ENCODE peak calls at places on chromosomes 1 and 21, in ten cellular contexts. V is suprapubic skin; P is nucleus accumbens; K is IMR-90; W is LoVo; H is dorsolateral prefrontal cortex; A is effector CD4-positive, alpha-beta T cell; R is activated B cell treated with CpG ODN at 0.5 μM for 24 hours; X is nephron progenitor cell; J is C1 segment of cervical spinal cord. I is an unnamed sample.

GRCh38 chr1:23100074-23100748 is 68.4 kb downstream of the LUZP1 start:
- DNase-seq in J (no peak), V (peak; percentile 81), W (no peak), K (peak; percentile 96), H (no peak), X (no peak), R (no peak), A (peak; percentile 27), P (no peak), I (no peak)

GRCh38 chr1:214524824-214525223 is 26.6 kb downstream of the PTPN14 start:
- DNase-seq in H (no peak), K (no peak), X (no peak), P (no peak), R (no peak), A (no peak), W (no peak), J (no peak), V (no peak), I (no peak)

GRCh38 chr1:14668448-14669029 is 70.1 kb downstream of the KAZN start:
- DNase-seq in K (no peak), J (no peak), A (no peak), X (no peak), P (no peak), H (no peak), V (no peak), W (no peak), R (no peak), I (no peak)

GRCh38 chr1:222914861-222915632 is 100.2 kb downstream of the DISP1 start:
- DNase-seq in W (no peak), R (no peak), X (no peak), V (no peak), J (no peak), A (no peak), K (peak; percentile 88), H (no peak), P (no peak), I (no peak)

GRCh38 chr1:108140177-108140576 is 60.0 kb downstream of the SLC25A24 start:
- DNase-seq in V (no peak), R (no peak), J (no peak), X (no peak), A (no peak), W (no peak), K (no peak), H (no peak), P (no peak), I (no peak)

GRCh38 chr1:112707217-112708001 is 482 bp upstream of the RHOC start:
- DNase-seq in P (peak; percentile 38), K (peak; percentile 85), V (peak; percentile 91), J (no peak), R (peak; percentile 74), H (peak; percentile 57), X (peak; percentile 89), W (peak; percentile 88), A (peak; percentile 37), I (peak; percentile 85)

GRCh38 chr1:23403038-23403336 is 21.6 kb downstream of the TCEA3 start:
- DNase-seq in W (peak; percentile 37), A (no peak), H (no peak), K (peak; percentile 86), V (no peak), R (no peak), X (no peak), P (no peak), J (no peak), I (no peak)

GRCh38 chr1:185499986-185500626 is 183.1 kb upstream of the IVNS1ABP start:
- DNase-seq in K (peak; percentile 96), V (no peak), A (no peak), P (no peak), R (no peak), W (peak; percentile 8), H (no peak), X (no peak), J (no peak), I (no peak)

GRCh38 chr1:154547333-154547732 is 11.1 kb downstream of the UBE2Q1 start:
- DNase-seq in A (no peak), H (no peak), P (no peak), J (no peak), X (no peak), K (no peak), V (no peak), R (no peak), W (no peak), I (no peak)

GRCh38 chr1:83827731-83828130 is 171.2 kb downstream of the TTLL7 start:
- DNase-seq in R (no peak), J (no peak), W (no peak), A (no peak), V (no peak), K (no peak), P (no peak), X (no peak), H (no peak), I (no peak)

GRCh38 chr1:116476321-116476720 is 94.5 kb downstream of the CD58 start:
- DNase-seq in A (no peak), J (no peak), V (no peak), K (no peak), H (no peak), W (no peak), R (no peak), X (no peak), P (no peak), I (no peak)

GRCh38 chr1:53025034-53025777 is 36.8 kb upstream of the PODN start:
- DNase-seq in J (no peak), W (no peak), P (no peak), V (no peak), H (no peak), R (no peak), X (peak; percentile 39), K (peak; percentile 87), A (no peak), I (no peak)

GRCh38 chr1:229199261-229199850 is 71.6 kb upstream of the RAB4A start:
- DNase-seq in R (no peak), V (no peak), J (no peak), P (no peak), A (no peak), H (no peak), X (peak; percentile 19), W (peak; percentile 37), K (no peak), I (peak; percentile 59)

GRCh38 chr1:113279776-113280391 is 110.4 kb upstream of the MAGI3 start:
- DNase-seq in P (no peak), H (no peak), K (no peak), R (no peak), V (no peak), J (no peak), A (no peak), X (no peak), W (no peak), I (no peak)

GRCh38 chr21:44714905-44715304 is 3.5 kb upstream of the TSPEAR start:
- DNase-seq in A (no peak), W (no peak), R (no peak), V (peak; percentile 8), H (no peak), P (no peak), J (no peak), K (no peak), X (no peak), I (no peak)

GRCh38 chr1:17605582-17606344 is 66.3 kb downstream of the ARHGEF10L start:
- DNase-seq in X (no peak), J (no peak), V (no peak), W (no peak), K (peak; percentile 38), A (no peak), P (no peak), H (no peak), R (no peak), I (no peak)

I was measured in breast epithelium.